ENCODE peak calls at places on chromosomes 11 and 22, in four cellular contexts. E is heart right ventricle, B is GM23338, O is tibial nerve. F is an unnamed sample.

GRCh38 chr11:58567889-58568512 is 7.7 kb downstream of the LPXN start:
- DNase-seq in B (peak), E (peak), O (peak), F (no peak)

GRCh38 chr22:17057959-17058814 is 26.6 kb upstream of the IL17RA start:
- DNase-seq in E (peak), B (peak), O (peak), F (peak)

GRCh38 chr11:80309301-80309700 is 868.5 kb upstream of the TENM4 start:
- DNase-seq in O (no peak), E (no peak), B (no peak), F (no peak)

GRCh38 chr11:94151903-94152677 is 23.4 kb downstream of the PANX1 start:
- DNase-seq in O (no peak), E (peak), B (no peak), F (no peak)

GRCh38 chr22:45235101-45235777 is 5.5 kb downstream of the KIAA0930 start:
- DNase-seq in O (no peak), E (peak), B (no peak), F (no peak)

GRCh38 chr11:61572913-61573312 is 8.0 kb downstream of the SYT7 start:
- DNase-seq in B (no peak), E (no peak), O (no peak), F (no peak)

GRCh38 chr11:2137202-2138071 is 1.8 kb downstream of the IGF2 start:
- DNase-seq in E (peak), B (peak), O (peak), F (no peak)

GRCh38 chr22:27499121-27499520 is 302.4 kb downstream of the MN1 start:
- DNase-seq in O (no peak), E (no peak), B (no peak), F (no peak)

GRCh38 chr11:12859872-12860657 is 149.1 kb upstream of the RASSF10 start:
- DNase-seq in O (no peak), B (no peak), E (no peak), F (no peak)

GRCh38 chr11:35930466-35930865 is 13.4 kb upstream of the LDLRAD3 start:
- DNase-seq in B (no peak), E (no peak), O (no peak), F (no peak)

GRCh38 chr11:35563413-35564245 is 38.2 kb upstream of the PAMR1 start:
- DNase-seq in B (no peak), O (no peak), E (no peak), F (no peak)

DNA sequence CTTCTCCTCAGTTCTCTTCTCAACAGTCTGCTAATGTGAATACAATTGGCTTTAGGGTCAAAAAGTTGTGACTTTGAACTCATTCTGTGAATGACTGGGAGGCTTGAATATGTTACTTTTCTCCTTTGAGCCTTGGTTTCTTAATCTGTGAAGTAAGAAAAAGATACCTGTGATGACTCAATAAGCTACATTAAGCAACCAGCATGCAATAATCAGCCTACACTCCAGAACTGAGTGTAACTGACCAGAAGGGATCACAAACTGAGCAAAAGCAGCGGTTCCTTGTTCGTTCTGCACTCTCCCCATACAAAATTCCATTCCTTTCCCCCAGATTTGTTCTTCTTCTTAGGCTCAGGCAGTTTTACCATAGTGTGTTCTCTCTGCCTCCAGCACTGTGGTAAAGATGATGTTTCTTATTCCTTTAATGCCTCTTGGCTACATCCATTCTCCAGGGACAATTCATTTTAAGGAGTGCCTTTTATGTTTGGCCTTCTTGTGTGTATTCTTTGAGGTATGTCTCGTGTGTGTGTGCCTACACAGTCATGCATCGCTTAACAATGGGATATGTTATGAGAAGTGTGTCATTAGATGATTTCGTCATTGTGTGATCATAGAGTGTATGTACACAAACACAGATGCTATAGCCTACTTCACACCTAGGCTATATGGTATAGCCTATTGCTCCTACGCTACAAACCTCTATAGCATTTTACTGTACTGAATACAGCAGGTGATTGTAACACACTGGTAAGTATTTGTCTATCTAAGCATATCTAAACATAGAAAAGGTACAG is 23.2 kb downstream of the ZNF202 start:
- DNase-seq in E (no peak), O (no peak), B (no peak), F (no peak)
- H3K4me3 ChIP-seq in E (no peak), O (no peak), B (no peak), F (no peak)

GRCh38 chr11:47327949-47328348 is 24.6 kb downstream of the MYBPC3 start:
- DNase-seq in B (no peak), E (no peak), O (no peak), F (no peak)
- H3K27ac ChIP-seq in B (no peak), E (peak), O (no peak), F (no peak)

GRCh38 chr11:110174645-110175310 is 81.6 kb downstream of the ZC3H12C start:
- DNase-seq in O (no peak), B (no peak), E (no peak), F (no peak)
- H3K4me3 ChIP-seq in O (no peak), B (peak), E (no peak), F (no peak)

DNA sequence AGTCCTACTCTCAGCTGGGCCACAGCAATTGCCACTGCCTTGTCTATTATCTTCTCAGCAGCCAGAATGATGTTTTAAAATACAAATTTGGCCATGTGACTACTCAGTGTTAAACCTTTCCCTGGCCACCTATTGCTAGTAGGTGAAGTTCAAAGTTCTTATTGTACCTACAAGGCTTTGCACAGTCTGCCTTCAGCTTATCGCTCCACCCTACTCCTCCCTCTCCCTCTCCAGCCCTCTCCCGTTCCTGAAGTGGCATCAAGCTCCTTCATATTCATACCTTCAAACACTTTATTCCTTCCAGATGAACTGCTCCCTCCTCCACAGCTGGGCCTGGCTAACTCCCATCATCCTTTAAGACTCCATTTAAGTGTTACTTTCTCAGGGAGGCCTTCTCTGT is 37.3 kb downstream of the OR10A6 start:
- DNase-seq in O (no peak), B (no peak), E (no peak), F (no peak)
- H3K27ac ChIP-seq in O (no peak), B (no peak), E (no peak), F (no peak)

GRCh38 chr11:120239713-120240640 is at the start of gene POU2F3:
- DNase-seq in O (no peak), E (no peak), B (peak), F (no peak)
- H3K4me3 ChIP-seq in O (no peak), E (no peak), B (peak), F (peak)

F was measured in iPS DF 6.9.